ENCODE peak calls at places on chromosomes 12 and 14, in four cellular contexts. P is mesothelial cell of epicardium; Z is CD4-positive, CD25-positive, alpha-beta regulatory T cell; N is NCI-H1105. D is an unnamed sample.

GRCh38 chr12:34295366-34296142 is 273.3 kb downstream of the ALG10 start:
- DNase-seq in P (no peak), Z (no peak), N (no peak), D (no peak)

GRCh38 chr14:79363291-79363690 is 848.0 kb downstream of the DIO2 start:
- DNase-seq in P (no peak), Z (no peak), N (no peak), D (no peak)

GRCh38 chr12:47811581-47812484 is 7.9 kb downstream of the HDAC7 start:
- DNase-seq in P (no peak), Z (no peak), N (no peak), D (no peak)

GRCh38 chr14:90522585-90523191 is 125.9 kb downstream of the CALM1 start:
- DNase-seq in P (no peak), Z (no peak), N (peak), D (peak)

GRCh38 chr14:75806247-75806876 is 145.3 kb downstream of the TTLL5 start:
- DNase-seq in P (no peak), Z (no peak), N (no peak), D (no peak)

GRCh38 chr12:6020930-6021329 is 75.9 kb upstream of the ANO2 start:
- DNase-seq in P (no peak), Z (no peak), N (no peak), D (no peak)

GRCh38 chr14:104953896-104954656 is 24.1 kb downstream of the AHNAK2 start:
- DNase-seq in P (no peak), Z (no peak), N (no peak), D (no peak)

GRCh38 chr14:89807905-89808304 is 146.6 kb downstream of the EFCAB11 start:
- DNase-seq in P (no peak), Z (no peak), N (no peak), D (no peak)

GRCh38 chr14:36661506-36662257 is at the start of gene PAX9:
- DNase-seq in P (peak), Z (peak), N (peak), D (peak)

D was measured in NCI-H2107.